ENCODE peak calls at places on chromosomes 5 and 9, in four cellular contexts. W, Q, E and B are unnamed samples.
A peak's percentile ranks its signal among the peaks of the same experiment; 100 is the strongest.

GRCh38 chr5:51202161-51202560 is 181.1 kb upstream of the ISL1 start:
- DNase-seq in W (no peak), Q (no peak), E (no peak), B (no peak)

GRCh38 chr9:33139421-33140228 is 27.5 kb downstream of the B4GALT1 start:
- DNase-seq in W (no peak), Q (no peak), E (peak; percentile 47), B (no peak)

GRCh38 chr5:141783599-141784296 is 94.5 kb downstream of the PCDH1 start:
- DNase-seq in W (peak; percentile 67), Q (peak; percentile 51), E (peak; percentile 66), B (no peak)

GRCh38 chr9:133733074-133733408 is 5.1 kb downstream of the SARDH start:
- DNase-seq in W (no peak), Q (peak; percentile 22), E (no peak), B (peak; percentile 28)

GRCh38 chr5:102893942-102894341 is 138.8 kb downstream of the PAM start:
- DNase-seq in W (no peak), Q (no peak), E (no peak), B (no peak)

GRCh38 chr9:14515564-14516198 is 177.6 kb downstream of the ZDHHC21 start:
- DNase-seq in W (no peak), Q (peak; percentile 83), E (no peak), B (no peak)

GRCh38 chr9:101387871-101388506 is 3.2 kb upstream of the BAAT start:
- DNase-seq in W (peak; percentile 32), Q (no peak), E (no peak), B (no peak)

GRCh38 chr5:149824851-149825250 is 94.7 kb downstream of the PPARGC1B start:
- DNase-seq in W (no peak), Q (no peak), E (no peak), B (no peak)

GRCh38 chr5:107478068-107478641 is 192.6 kb downstream of the EFNA5 start:
- DNase-seq in W (no peak), Q (no peak), E (no peak), B (no peak)

GRCh38 chr9:131436865-131437271 is 43.0 kb downstream of the PRRC2B start:
- DNase-seq in W (no peak), Q (no peak), E (no peak), B (no peak)

GRCh38 chr9:117772960-117773359 is 68.8 kb downstream of the TLR4 start:
- DNase-seq in W (peak; percentile 53), Q (no peak), E (no peak), B (peak; percentile 54)

GRCh38 chr9:91777437-91777836 is 172.6 kb downstream of the ROR2 start:
- DNase-seq in W (peak; percentile 31), Q (no peak), E (no peak), B (no peak)

GRCh38 chr9:122998448-122998847 is 35.0 kb upstream of the GPR21 start:
- DNase-seq in W (no peak), Q (no peak), E (no peak), B (no peak)

GRCh38 chr9:110777201-110777842 is 108.7 kb downstream of the MUSK start:
- DNase-seq in W (no peak), Q (no peak), E (no peak), B (no peak)

GRCh38 chr9:94782367-94783120 is 56.0 kb downstream of the AOPEP start:
- DNase-seq in W (no peak), Q (no peak), E (no peak), B (peak; percentile 79)

GRCh38 chr9:135404451-135405144 is 75.0 kb upstream of the PPP1R26 start:
- DNase-seq in W (no peak), Q (no peak), E (no peak), B (no peak)

GRCh38 chr9:26012797-26013594 is 334.8 kb upstream of the TUSC1 start:
- DNase-seq in W (no peak), Q (no peak), E (no peak), B (no peak)

GRCh38 chr9:27572918-27573698 is at the start of gene C9orf72:
- DNase-seq in W (no peak), Q (peak; percentile 85), E (peak; percentile 66), B (peak; percentile 59)

GRCh38 chr5:157476699-157477408 is 16.8 kb downstream of the NIPAL4 start:
- DNase-seq in W (peak; percentile 37), Q (no peak), E (peak; percentile 47), B (no peak)

GRCh38 chr9:88947581-88948573 is 43.4 kb upstream of the S1PR3 start:
- DNase-seq in W (no peak), Q (no peak), E (no peak), B (no peak)